ENCODE peak calls at places on chromosomes 3 and 15, in nine cellular contexts. F is uterus; Z is effector memory CD4-positive, alpha-beta T cell; D is CD8-positive, alpha-beta T cell; L is naive thymus-derived CD4-positive, alpha-beta T cell; G is IMR-90; S is neural progenitor cell; Y is heart left ventricle; U is ovary. J is an unnamed sample.

GRCh38 chr3:113436794-113437193 is 4.5 kb downstream of the CFAP44 start:
- DNase-seq in Y (no peak), U (no peak), G (peak; percentile 86), D (no peak), F (no peak), S (no peak), L (no peak), Z (no peak), J (no peak)

GRCh38 chr3:69181592-69182211 is 59.3 kb upstream of the LMOD3 start:
- DNase-seq in G (peak; percentile 72), U (no peak), S (peak; percentile 39), Y (no peak), D (no peak), Z (no peak), F (no peak), L (no peak), J (no peak)

GRCh38 chr15:53384417-53384816 is 375.0 kb downstream of the WDR72 start:
- DNase-seq in U (no peak), D (no peak), Y (no peak), S (peak; percentile 25), G (no peak), F (no peak), Z (no peak), L (no peak), J (no peak)

GRCh38 chr3:175620093-175620492 is 761.0 kb downstream of the NAALADL2 start:
- DNase-seq in D (no peak), G (no peak), F (no peak), L (no peak), Y (no peak), S (no peak), U (no peak), Z (no peak), J (no peak)

GRCh38 chr15:98649621-98649995 is 1.3 kb downstream of the IGF1R start:
- DNase-seq in D (peak; percentile 12), S (peak; percentile 58), G (no peak), F (peak; percentile 42), U (no peak), L (peak; percentile 41), Z (no peak), Y (peak; percentile 62), J (peak; percentile 56)

GRCh38 chr15:78131295-78132021 is at the start of gene CIB2:
- DNase-seq in S (peak; percentile 95), F (peak; percentile 84), L (peak; percentile 70), Y (peak; percentile 79), G (peak; percentile 41), D (peak; percentile 47), Z (peak; percentile 69), U (peak; percentile 87), J (peak; percentile 60)

GRCh38 chr3:166390303-166390702 is 553.1 kb upstream of the BCHE start:
- DNase-seq in Y (no peak), Z (no peak), F (no peak), G (no peak), D (no peak), L (no peak), S (no peak), U (no peak), J (no peak)

GRCh38 chr3:80050826-80051601 is 283.2 kb upstream of the ROBO1 start:
- DNase-seq in D (no peak), U (no peak), Z (no peak), L (no peak), Y (no peak), G (no peak), S (no peak), F (no peak), J (no peak)

GRCh38 chr3:72384602-72385001 is 463.6 kb downstream of the SHQ1 start:
- DNase-seq in U (no peak), D (no peak), Y (no peak), G (no peak), Z (no peak), S (no peak), F (no peak), L (no peak), J (no peak)

GRCh38 chr15:48565560-48566482 is 79.7 kb downstream of the FBN1 start:
- DNase-seq in F (no peak), U (no peak), Z (no peak), D (no peak), Y (no peak), S (no peak), G (peak; percentile 91), L (no peak), J (no peak)

GRCh38 chr15:44482088-44482487 is 54.7 kb downstream of the CTDSPL2 start:
- DNase-seq in U (no peak), L (no peak), Z (no peak), G (peak; percentile 8), Y (no peak), S (no peak), F (no peak), D (no peak), J (no peak)

GRCh38 chr3:52432631-52433030 is 12.3 kb downstream of the SEMA3G start:
- DNase-seq in G (no peak), S (no peak), Z (no peak), U (no peak), L (no peak), D (no peak), Y (peak; percentile 64), F (peak; percentile 13), J (no peak)

GRCh38 chr3:46104706-46105105 is 77.4 kb upstream of the XCR1 start:
- DNase-seq in F (no peak), Y (no peak), G (no peak), Z (no peak), L (no peak), U (no peak), S (no peak), D (no peak), J (no peak)

GRCh38 chr15:52010633-52011595 is 8.1 kb upstream of the MAPK6 start:
- DNase-seq in F (peak; percentile 25), Y (no peak), Z (no peak), L (no peak), G (peak; percentile 97), S (no peak), D (no peak), U (no peak), J (no peak)

GRCh38 chr3:94615275-94616065 is 552.6 kb downstream of the NSUN3 start:
- DNase-seq in Z (no peak), U (no peak), L (no peak), G (no peak), D (no peak), F (no peak), S (no peak), Y (no peak), J (no peak)

GRCh38 chr3:94617312-94617711 is 554.5 kb downstream of the NSUN3 start:
- DNase-seq in Z (no peak), D (no peak), Y (no peak), G (no peak), F (no peak), U (no peak), S (no peak), L (no peak), J (no peak)

GRCh38 chr3:94614192-94614591 is 551.3 kb downstream of the NSUN3 start:
- DNase-seq in D (no peak), L (no peak), Z (no peak), U (no peak), G (no peak), S (no peak), Y (no peak), F (no peak), J (no peak)

GRCh38 chr3:94616833-94617232 is 554.0 kb downstream of the NSUN3 start:
- DNase-seq in Z (no peak), L (no peak), F (no peak), D (no peak), G (no peak), Y (no peak), S (no peak), U (no peak), J (no peak)

GRCh38 chr3:94612631-94613030 is 549.8 kb downstream of the NSUN3 start:
- DNase-seq in U (no peak), F (no peak), G (no peak), Y (no peak), S (no peak), L (no peak), D (no peak), Z (no peak), J (no peak)
- H3K27me3 ChIP-seq in U (no peaks in the 10 kb centered on the region), F (no peaks in the 10 kb centered on the region), G (no peaks in the 10 kb centered on the region), Y (no peaks in the 10 kb centered on the region), S (no peaks in the 10 kb centered on the region), L (no peaks in the 10 kb centered on the region), D (no peaks in the 10 kb centered on the region), Z (no peaks in the 10 kb centered on the region), J (no peaks in the 10 kb centered on the region)

DNA sequence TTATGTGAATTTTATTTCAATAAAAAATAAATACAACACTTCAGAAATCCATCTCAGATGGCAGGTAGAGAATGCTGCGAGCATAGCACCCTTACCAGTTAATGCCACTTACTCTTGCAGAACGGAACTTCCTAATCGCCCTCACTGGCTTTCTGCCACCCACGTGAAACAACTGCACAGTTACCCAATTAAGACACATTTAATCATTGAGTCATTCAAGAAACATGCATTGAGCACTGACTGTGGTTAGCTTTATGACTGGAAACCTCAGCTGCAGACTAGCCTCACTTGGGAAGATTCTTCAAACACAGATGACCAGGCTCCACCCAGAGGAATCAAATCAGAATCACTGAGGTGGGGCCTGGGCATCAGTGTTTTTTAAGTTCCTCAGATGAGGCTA is 5.6 kb upstream of the MFGE8 start:
- DNase-seq in F (peak; percentile 61), S (no peak), D (no peak), G (peak; percentile 99), Y (peak; percentile 82), L (no peak), U (no peak), Z (no peak), J (peak; percentile 28)
- H3K27ac ChIP-seq in F (no peak overlapping the region), S (no peak overlapping the region), D (no peak overlapping the region), G (peak overlapping the region; percentile 39), Y (no peak overlapping the region), L (no peak overlapping the region), U (no peak overlapping the region), Z (no peak overlapping the region), J (peak overlapping the region; percentile 72)

GRCh38 chr3:122987726-122988319 is 39.7 kb downstream of the SEMA5B start:
- DNase-seq in Z (no peak), D (no peak), L (no peak), G (no peak), Y (no peak), U (no peak), F (no peak), S (no peak), J (no peak)

GRCh38 chr3:122991236-122991985 is 36.2 kb downstream of the SEMA5B start:
- DNase-seq in G (no peak), Z (no peak), L (no peak), F (no peak), Y (no peak), U (no peak), D (no peak), S (no peak), J (no peak)

GRCh38 chr3:122992138-122992537 is 35.4 kb downstream of the SEMA5B start:
- DNase-seq in Z (no peak), F (no peak), U (no peak), G (no peak), Y (no peak), D (no peak), S (no peak), L (no peak), J (no peak)

GRCh38 chr3:122988507-122988906 is 39.1 kb downstream of the SEMA5B start:
- DNase-seq in F (no peak), U (no peak), S (no peak), D (no peak), L (no peak), G (no peak), Y (peak; percentile 75), Z (no peak), J (no peak)

GRCh38 chr3:122989856-122990575 is 37.5 kb downstream of the SEMA5B start:
- DNase-seq in S (no peak), Z (no peak), G (no peak), Y (no peak), D (no peak), F (no peak), U (no peak), L (no peak), J (no peak)
- H3K27me3 ChIP-seq in S (no peaks in the 10 kb centered on the region), Z (no peaks in the 10 kb centered on the region), G (peaks cover 87% of the 10 kb centered on the region), Y (no peaks in the 10 kb centered on the region), D (no peaks in the 10 kb centered on the region), F (no peaks in the 10 kb centered on the region), U (no peaks in the 10 kb centered on the region), L (peaks cover 3% of the 10 kb centered on the region), J (no peaks in the 10 kb centered on the region)

GRCh38 chr3:196075013-196075412 is 6.9 kb downstream of the TFRC start:
- DNase-seq in D (no peak), U (no peak), L (no peak), G (no peak), S (no peak), Z (no peak), Y (no peak), F (no peak), J (no peak)
- H3K27ac ChIP-seq in D (no peak overlapping the region), U (no peak overlapping the region), L (no peak overlapping the region), G (no peak overlapping the region), S (no peak overlapping the region), Z (no peak overlapping the region), Y (no peak overlapping the region), F (no peak overlapping the region), J (no peak overlapping the region)